ENCODE peak calls at places on chromosomes 6 and 20, in nine cellular contexts. E is HFF-Myc, A is choroid plexus epithelial cell, D is lower lobe of right lung, J is hepatocyte, Q is PC-9, M is cardiac fibroblast, Y is AG04450, C is brain microvascular endothelial cell. R is an unnamed sample.

GRCh38 chr6:112429226-112429625 is 82.1 kb downstream of the RFPL4B start:
- DNase-seq in E (no peak), A (peak; percentile 64), D (no peak), J (peak; percentile 19), Q (no peak), M (peak; percentile 39), Y (no peak), C (peak; percentile 38), R (no peak)

GRCh38 chr6:147117580-147117979 is 86.6 kb upstream of the STXBP5 start:
- DNase-seq in E (no peak), A (peak; percentile 60), D (no peak), J (no peak), Q (no peak), M (peak; percentile 64), Y (no peak), C (peak; percentile 9), R (no peak)

GRCh38 chr6:105452924-105453756 is 50.3 kb upstream of the PREP start:
- DNase-seq in E (no peak), A (no peak), D (peak; percentile 51), J (no peak), Q (no peak), M (no peak), Y (no peak), C (no peak), R (no peak)

GRCh38 chr20:23200914-23201313 is 114.8 kb upstream of the CD93 start:
- DNase-seq in E (no peak), A (peak; percentile 52), D (peak; percentile 69), J (peak; percentile 75), Q (peak; percentile 60), M (peak; percentile 25), Y (no peak), C (peak; percentile 26), R (no peak)

GRCh38 chr20:31666258-31667042 is 28.7 kb downstream of the COX4I2 start:
- DNase-seq in E (no peak), A (no peak), D (peak; percentile 82), J (no peak), Q (peak; percentile 22), M (no peak), Y (no peak), C (no peak), R (no peak)

GRCh38 chr20:62936996-62937352 is 973 bp upstream of the GID8 start:
- DNase-seq in E (no peak), A (peak; percentile 77), D (no peak), J (peak; percentile 63), Q (peak; percentile 68), M (peak; percentile 47), Y (peak; percentile 47), C (peak; percentile 54), R (no peak)

GRCh38 chr20:9498322-9498721 is 16.1 kb upstream of the LAMP5 start:
- DNase-seq in E (no peak), A (no peak), D (no peak), J (no peak), Q (no peak), M (no peak), Y (no peak), C (no peak), R (no peak)

GRCh38 chr20:37202267-37202943 is 23.1 kb upstream of the MROH8 start:
- DNase-seq in E (peak; percentile 85), A (peak; percentile 98), D (no peak), J (peak; percentile 84), Q (peak; percentile 92), M (peak; percentile 96), Y (peak; percentile 90), C (peak; percentile 91), R (peak; percentile 38)

GRCh38 chr6:104625536-104625935 is 234.2 kb downstream of the HACE1 start:
- DNase-seq in E (peak; percentile 74), A (peak; percentile 95), D (no peak), J (peak; percentile 44), Q (peak; percentile 72), M (peak; percentile 77), Y (no peak), C (peak; percentile 91), R (no peak)

GRCh38 chr20:17885544-17885943 is 83.0 kb downstream of the SNX5 start:
- DNase-seq in E (no peak), A (no peak), D (no peak), J (no peak), Q (no peak), M (peak; percentile 66), Y (no peak), C (no peak), R (no peak)

GRCh38 chr20:17888044-17888443 is 80.5 kb downstream of the SNX5 start:
- DNase-seq in E (no peak), A (no peak), D (no peak), J (no peak), Q (peak; percentile 63), M (no peak), Y (no peak), C (no peak), R (no peak)

GRCh38 chr20:17887331-17888030 is 81.1 kb downstream of the SNX5 start:
- DNase-seq in E (no peak), A (no peak), D (no peak), J (no peak), Q (no peak), M (no peak), Y (no peak), C (no peak), R (no peak)

GRCh38 chr20:17890330-17890729 is 78.3 kb downstream of the SNX5 start:
- DNase-seq in E (no peak), A (no peak), D (no peak), J (no peak), Q (no peak), M (no peak), Y (no peak), C (no peak), R (no peak)

GRCh38 chr20:17889226-17889625 is 79.4 kb downstream of the SNX5 start:
- DNase-seq in E (no peak), A (no peak), D (no peak), J (no peak), Q (no peak), M (peak; percentile 59), Y (no peak), C (no peak), R (no peak)
- TF ChIP-seq CTCF in E (no peak), A (peak; percentile 29), D (no peak), J (no peak), Q (no peak), M (peak; percentile 26), Y (peak; percentile 3), C (peak; percentile 50), R (no peak)

GRCh38 chr20:34083137-34083536 is 28.9 kb downstream of the EIF2S2 start:
- DNase-seq in E (peak; percentile 50), A (peak; percentile 95), D (peak; percentile 89), J (peak; percentile 25), Q (no peak), M (peak; percentile 98), Y (peak; percentile 61), C (peak; percentile 86), R (no peak)
- TF ChIP-seq CTCF in E (no peak), A (peak; percentile 23), D (no peak), J (no peak), Q (no peak), M (peak; percentile 12), Y (no peak), C (peak; percentile 28), R (no peak)

GRCh38 chr6:100260584-100260983 is 204.1 kb downstream of the SIM1 start:
- DNase-seq in E (no peak), A (no peak), D (no peak), J (no peak), Q (no peak), M (no peak), Y (no peak), C (peak; percentile 36), R (no peak)

GRCh38 chr6:100258752-100259151 is 206.0 kb downstream of the SIM1 start:
- DNase-seq in E (no peak), A (no peak), D (no peak), J (no peak), Q (no peak), M (no peak), Y (no peak), C (no peak), R (no peak)

GRCh38 chr6:100255701-100256100 is 209.0 kb downstream of the SIM1 start:
- DNase-seq in E (no peak), A (no peak), D (no peak), J (no peak), Q (no peak), M (no peak), Y (no peak), C (no peak), R (no peak)

GRCh38 chr6:100261486-100261885 is 203.2 kb downstream of the SIM1 start:
- DNase-seq in E (no peak), A (no peak), D (no peak), J (no peak), Q (no peak), M (no peak), Y (no peak), C (no peak), R (no peak)

GRCh38 chr6:100257661-100258395 is 206.9 kb downstream of the SIM1 start:
- DNase-seq in E (peak; percentile 47), A (peak; percentile 91), D (no peak), J (no peak), Q (no peak), M (peak; percentile 79), Y (peak; percentile 15), C (peak; percentile 82), R (no peak)
- TF ChIP-seq CTCF in E (no peak), A (no peak), D (no peak), J (peak; percentile 18), Q (no peak), M (no peak), Y (peak; percentile 27), C (peak; percentile 17), R (no peak)

GRCh38 chr6:39191236-39191930 is 37.9 kb downstream of the KCNK5 start:
- DNase-seq in E (no peak), A (no peak), D (no peak), J (no peak), Q (peak; percentile 26), M (no peak), Y (no peak), C (no peak), R (no peak)

GRCh38 chr6:39188577-39188976 is 40.7 kb downstream of the KCNK5 start:
- DNase-seq in E (no peak), A (no peak), D (no peak), J (no peak), Q (no peak), M (no peak), Y (no peak), C (no peak), R (no peak)

GRCh38 chr6:39189131-39189530 is 40.1 kb downstream of the KCNK5 start:
- DNase-seq in E (no peak), A (no peak), D (no peak), J (no peak), Q (no peak), M (no peak), Y (no peak), C (no peak), R (no peak)

GRCh38 chr6:39190545-39191235 is 38.6 kb downstream of the KCNK5 start:
- DNase-seq in E (no peak), A (no peak), D (no peak), J (no peak), Q (no peak), M (no peak), Y (no peak), C (no peak), R (no peak)

DNA sequence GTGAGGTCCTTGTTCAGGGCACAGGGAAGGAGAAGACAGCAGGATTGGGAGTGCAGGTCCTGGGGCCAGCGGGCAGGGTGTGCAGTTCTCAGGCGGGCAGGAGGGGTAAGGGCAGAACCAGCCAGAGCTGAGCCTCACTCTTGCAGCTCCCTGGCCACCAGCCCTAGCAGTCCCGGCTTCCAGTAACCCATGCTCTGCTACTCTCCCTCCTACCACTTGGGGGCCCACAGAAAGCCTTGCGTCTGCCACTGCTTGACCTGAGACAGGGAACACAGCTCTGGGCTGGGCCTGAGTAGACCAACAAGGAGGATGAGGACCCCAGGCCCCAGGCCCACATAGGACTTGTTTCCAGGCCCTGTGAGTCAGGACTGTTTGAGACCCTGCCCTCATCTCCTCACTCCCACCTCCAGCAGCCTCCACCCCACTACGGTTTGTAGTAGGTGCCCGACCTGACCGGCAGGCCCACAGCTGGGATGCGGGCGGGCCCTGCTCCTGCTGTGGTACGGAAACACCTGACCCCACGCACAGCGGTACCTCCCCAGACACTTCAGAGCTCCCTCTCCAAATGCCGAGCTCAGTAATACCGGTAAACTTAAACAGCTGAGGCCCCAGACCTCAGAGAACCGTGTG is 39.2 kb downstream of the KCNK5 start:
- DNase-seq in E (no peak), A (peak; percentile 31), D (peak; percentile 70), J (peak; percentile 74), Q (no peak), M (peak; percentile 4), Y (no peak), C (peak; percentile 12), R (peak; percentile 70)
- TF ChIP-seq CTCF in E (peak; percentile 44), A (peak; percentile 47), D (peak; percentile 53), J (peak; percentile 43), Q (peak; percentile 71), M (peak; percentile 16), Y (peak; percentile 38), C (peak; percentile 66), R (peak; percentile 58)